ENCODE peak calls at places on chromosomes 3 and 15, in ten cellular contexts. One of them, this sample, is unnamed.
A peak's percentile ranks its signal among the peaks of the same experiment; 100 is the strongest.

GRCh38 chr3:69319652-69320051 is 66.2 kb downstream of the FRMD4B start:
- DNase-seq in sigmoid colon: no peak
- DNase-seq in fibroblast of lung: no peak
- DNase-seq in dorsolateral prefrontal cortex: no peak
- DNase-seq in AG09309: no peak
- DNase-seq in astrocyte of the spinal cord: no peak
- DNase-seq in GM12865: peak; percentile 65
- DNase-seq in stomach: no peak
- DNase-seq in body of pancreas: no peak
- DNase-seq in adrenal gland: no peak
- DNase-seq in this sample: no peak

GRCh38 chr3:121295453-121295852 is 250.3 kb downstream of the POLQ start:
- DNase-seq in sigmoid colon: no peak
- DNase-seq in fibroblast of lung: no peak
- DNase-seq in dorsolateral prefrontal cortex: no peak
- DNase-seq in AG09309: no peak
- DNase-seq in astrocyte of the spinal cord: no peak
- DNase-seq in GM12865: no peak
- DNase-seq in stomach: no peak
- DNase-seq in body of pancreas: no peak
- DNase-seq in adrenal gland: no peak
- DNase-seq in this sample: no peak

GRCh38 chr3:134840459-134840858 is 45.4 kb downstream of the EPHB1 start:
- DNase-seq in sigmoid colon: no peak
- DNase-seq in fibroblast of lung: no peak
- DNase-seq in dorsolateral prefrontal cortex: no peak
- DNase-seq in AG09309: peak; percentile 51
- DNase-seq in astrocyte of the spinal cord: no peak
- DNase-seq in GM12865: no peak
- DNase-seq in stomach: no peak
- DNase-seq in body of pancreas: no peak
- DNase-seq in adrenal gland: no peak
- DNase-seq in this sample: no peak

GRCh38 chr3:16512435-16513140 is 911 bp downstream of the RFTN1 start:
- DNase-seq in sigmoid colon: peak; percentile 69
- DNase-seq in fibroblast of lung: peak; percentile 26
- DNase-seq in dorsolateral prefrontal cortex: no peak
- DNase-seq in AG09309: no peak
- DNase-seq in astrocyte of the spinal cord: peak; percentile 20
- DNase-seq in GM12865: peak; percentile 79
- DNase-seq in stomach: peak; percentile 26
- DNase-seq in body of pancreas: peak; percentile 20
- DNase-seq in adrenal gland: peak; percentile 46
- DNase-seq in this sample: no peak

GRCh38 chr3:86410587-86410986 is 580.4 kb downstream of the VGLL3 start:
- DNase-seq in sigmoid colon: no peak
- DNase-seq in fibroblast of lung: no peak
- DNase-seq in dorsolateral prefrontal cortex: no peak
- DNase-seq in AG09309: no peak
- DNase-seq in astrocyte of the spinal cord: no peak
- DNase-seq in GM12865: no peak
- DNase-seq in stomach: no peak
- DNase-seq in body of pancreas: no peak
- DNase-seq in adrenal gland: no peak
- DNase-seq in this sample: no peak

GRCh38 chr3:25679166-25679565 is 14.5 kb upstream of the TOP2B start:
- DNase-seq in sigmoid colon: no peak
- DNase-seq in fibroblast of lung: no peak
- DNase-seq in dorsolateral prefrontal cortex: no peak
- DNase-seq in AG09309: no peak
- DNase-seq in astrocyte of the spinal cord: no peak
- DNase-seq in GM12865: no peak
- DNase-seq in stomach: no peak
- DNase-seq in body of pancreas: no peak
- DNase-seq in adrenal gland: no peak
- DNase-seq in this sample: no peak

GRCh38 chr15:82093774-82094211 is 48.0 kb upstream of the MEX3B start:
- DNase-seq in sigmoid colon: no peak
- DNase-seq in fibroblast of lung: peak; percentile 93
- DNase-seq in dorsolateral prefrontal cortex: no peak
- DNase-seq in AG09309: peak; percentile 69
- DNase-seq in astrocyte of the spinal cord: peak; percentile 86
- DNase-seq in GM12865: no peak
- DNase-seq in stomach: no peak
- DNase-seq in body of pancreas: no peak
- DNase-seq in adrenal gland: no peak
- DNase-seq in this sample: peak; percentile 87

GRCh38 chr15:58548308-58549012 is 116.7 kb downstream of the LIPC start:
- DNase-seq in sigmoid colon: no peak
- DNase-seq in fibroblast of lung: no peak
- DNase-seq in dorsolateral prefrontal cortex: no peak
- DNase-seq in AG09309: no peak
- DNase-seq in astrocyte of the spinal cord: no peak
- DNase-seq in GM12865: no peak
- DNase-seq in stomach: peak; percentile 11
- DNase-seq in body of pancreas: no peak
- DNase-seq in adrenal gland: no peak
- DNase-seq in this sample: no peak

GRCh38 chr3:47399531-47400270 is 18.9 kb downstream of the PTPN23 start:
- DNase-seq in sigmoid colon: no peak
- DNase-seq in fibroblast of lung: no peak
- DNase-seq in dorsolateral prefrontal cortex: no peak
- DNase-seq in AG09309: no peak
- DNase-seq in astrocyte of the spinal cord: no peak
- DNase-seq in GM12865: no peak
- DNase-seq in stomach: no peak
- DNase-seq in body of pancreas: no peak
- DNase-seq in adrenal gland: no peak
- DNase-seq in this sample: no peak

GRCh38 chr3:86978111-86978528 is 12.8 kb downstream of the VGLL3 start:
- DNase-seq in sigmoid colon: peak; percentile 79
- DNase-seq in fibroblast of lung: peak; percentile 55
- DNase-seq in dorsolateral prefrontal cortex: no peak
- DNase-seq in AG09309: no peak
- DNase-seq in astrocyte of the spinal cord: no peak
- DNase-seq in GM12865: no peak
- DNase-seq in stomach: no peak
- DNase-seq in body of pancreas: no peak
- DNase-seq in adrenal gland: no peak
- DNase-seq in this sample: no peak

GRCh38 chr3:4642611-4643010 is 149.5 kb downstream of the ITPR1 start:
- DNase-seq in sigmoid colon: no peak
- DNase-seq in fibroblast of lung: peak; percentile 52
- DNase-seq in dorsolateral prefrontal cortex: no peak
- DNase-seq in AG09309: no peak
- DNase-seq in astrocyte of the spinal cord: peak; percentile 80
- DNase-seq in GM12865: no peak
- DNase-seq in stomach: no peak
- DNase-seq in body of pancreas: no peak
- DNase-seq in adrenal gland: no peak
- DNase-seq in this sample: no peak
- TF ChIP-seq CTCF in sigmoid colon: no peak
- TF ChIP-seq CTCF in fibroblast of lung: no peak
- TF ChIP-seq CTCF in dorsolateral prefrontal cortex: no peak
- TF ChIP-seq CTCF in AG09309: no peak
- TF ChIP-seq CTCF in astrocyte of the spinal cord: no peak
- TF ChIP-seq CTCF in GM12865: no peak
- TF ChIP-seq CTCF in stomach: no peak
- TF ChIP-seq CTCF in body of pancreas: no peak
- TF ChIP-seq CTCF in adrenal gland: no peak
- TF ChIP-seq CTCF in this sample: no peak

GRCh38 chr15:90422043-90422442 is 34.0 kb downstream of the IQGAP1 start:
- DNase-seq in sigmoid colon: no peak
- DNase-seq in fibroblast of lung: no peak
- DNase-seq in dorsolateral prefrontal cortex: no peak
- DNase-seq in AG09309: no peak
- DNase-seq in astrocyte of the spinal cord: no peak
- DNase-seq in GM12865: no peak
- DNase-seq in stomach: no peak
- DNase-seq in body of pancreas: no peak
- DNase-seq in adrenal gland: no peak
- DNase-seq in this sample: no peak

GRCh38 chr15:90423920-90424319 is 35.9 kb downstream of the IQGAP1 start:
- DNase-seq in sigmoid colon: no peak
- DNase-seq in fibroblast of lung: no peak
- DNase-seq in dorsolateral prefrontal cortex: no peak
- DNase-seq in AG09309: no peak
- DNase-seq in astrocyte of the spinal cord: no peak
- DNase-seq in GM12865: no peak
- DNase-seq in stomach: no peak
- DNase-seq in body of pancreas: no peak
- DNase-seq in adrenal gland: no peak
- DNase-seq in this sample: no peak

GRCh38 chr15:90421527-90421926 is 33.5 kb downstream of the IQGAP1 start:
- DNase-seq in sigmoid colon: no peak
- DNase-seq in fibroblast of lung: no peak
- DNase-seq in dorsolateral prefrontal cortex: no peak
- DNase-seq in AG09309: no peak
- DNase-seq in astrocyte of the spinal cord: no peak
- DNase-seq in GM12865: no peak
- DNase-seq in stomach: no peak
- DNase-seq in body of pancreas: no peak
- DNase-seq in adrenal gland: no peak
- DNase-seq in this sample: no peak

GRCh38 chr15:90427185-90427584 is 39.1 kb downstream of the IQGAP1 start:
- DNase-seq in sigmoid colon: no peak
- DNase-seq in fibroblast of lung: no peak
- DNase-seq in dorsolateral prefrontal cortex: no peak
- DNase-seq in AG09309: no peak
- DNase-seq in astrocyte of the spinal cord: no peak
- DNase-seq in GM12865: no peak
- DNase-seq in stomach: no peak
- DNase-seq in body of pancreas: no peak
- DNase-seq in adrenal gland: no peak
- DNase-seq in this sample: no peak

GRCh38 chr15:90425726-90426346 is 37.8 kb downstream of the IQGAP1 start:
- DNase-seq in sigmoid colon: no peak
- DNase-seq in fibroblast of lung: peak; percentile 38
- DNase-seq in dorsolateral prefrontal cortex: no peak
- DNase-seq in AG09309: no peak
- DNase-seq in astrocyte of the spinal cord: no peak
- DNase-seq in GM12865: no peak
- DNase-seq in stomach: no peak
- DNase-seq in body of pancreas: no peak
- DNase-seq in adrenal gland: no peak
- DNase-seq in this sample: no peak
- H3K4me3 ChIP-seq in sigmoid colon: no peak overlapping the region
- H3K4me3 ChIP-seq in fibroblast of lung: no peak overlapping the region
- H3K4me3 ChIP-seq in dorsolateral prefrontal cortex: no peak overlapping the region
- H3K4me3 ChIP-seq in AG09309: no peak overlapping the region
- H3K4me3 ChIP-seq in astrocyte of the spinal cord: no peak overlapping the region
- H3K4me3 ChIP-seq in GM12865: no peak overlapping the region
- H3K4me3 ChIP-seq in stomach: no peak overlapping the region
- H3K4me3 ChIP-seq in body of pancreas: no peak overlapping the region
- H3K4me3 ChIP-seq in adrenal gland: no peak overlapping the region
- H3K4me3 ChIP-seq in this sample: no peak overlapping the region

GRCh38 chr15:84747423-84748273 is 744 bp upstream of the ZNF592 start:
- DNase-seq in sigmoid colon: peak; percentile 89
- DNase-seq in fibroblast of lung: peak; percentile 71
- DNase-seq in dorsolateral prefrontal cortex: peak; percentile 62
- DNase-seq in AG09309: no peak
- DNase-seq in astrocyte of the spinal cord: peak; percentile 66
- DNase-seq in GM12865: peak; percentile 86
- DNase-seq in stomach: peak; percentile 80
- DNase-seq in body of pancreas: peak; percentile 82
- DNase-seq in adrenal gland: peak; percentile 85
- DNase-seq in this sample: peak; percentile 79

GRCh38 chr15:84750583-84751092 is 2.2 kb downstream of the ZNF592 start:
- DNase-seq in sigmoid colon: no peak
- DNase-seq in fibroblast of lung: no peak
- DNase-seq in dorsolateral prefrontal cortex: no peak
- DNase-seq in AG09309: no peak
- DNase-seq in astrocyte of the spinal cord: no peak
- DNase-seq in GM12865: peak; percentile 74
- DNase-seq in stomach: no peak
- DNase-seq in body of pancreas: no peak
- DNase-seq in adrenal gland: no peak
- DNase-seq in this sample: no peak

GRCh38 chr15:84752195-84752594 is 3.8 kb downstream of the ZNF592 start:
- DNase-seq in sigmoid colon: no peak
- DNase-seq in fibroblast of lung: no peak
- DNase-seq in dorsolateral prefrontal cortex: no peak
- DNase-seq in AG09309: no peak
- DNase-seq in astrocyte of the spinal cord: no peak
- DNase-seq in GM12865: no peak
- DNase-seq in stomach: no peak
- DNase-seq in body of pancreas: no peak
- DNase-seq in adrenal gland: no peak
- DNase-seq in this sample: peak; percentile 13

GRCh38 chr15:84748274-84749110 is at the start of gene ZNF592:
- DNase-seq in sigmoid colon: peak; percentile 93
- DNase-seq in fibroblast of lung: peak; percentile 70
- DNase-seq in dorsolateral prefrontal cortex: peak; percentile 54
- DNase-seq in AG09309: no peak
- DNase-seq in astrocyte of the spinal cord: peak; percentile 79
- DNase-seq in GM12865: peak; percentile 91
- DNase-seq in stomach: peak; percentile 89
- DNase-seq in body of pancreas: peak; percentile 84
- DNase-seq in adrenal gland: peak; percentile 83
- DNase-seq in this sample: peak; percentile 91

GRCh38 chr15:84749111-84749991 is 959 bp downstream of the ZNF592 start:
- DNase-seq in sigmoid colon: peak; percentile 70
- DNase-seq in fibroblast of lung: peak; percentile 35
- DNase-seq in dorsolateral prefrontal cortex: no peak
- DNase-seq in AG09309: no peak
- DNase-seq in astrocyte of the spinal cord: no peak
- DNase-seq in GM12865: peak; percentile 75
- DNase-seq in stomach: peak; percentile 28
- DNase-seq in body of pancreas: peak; percentile 45
- DNase-seq in adrenal gland: peak; percentile 71
- DNase-seq in this sample: no peak
- TF ChIP-seq CTCF in sigmoid colon: no peak
- TF ChIP-seq CTCF in fibroblast of lung: no peak
- TF ChIP-seq CTCF in dorsolateral prefrontal cortex: no peak
- TF ChIP-seq CTCF in AG09309: peak; percentile 1
- TF ChIP-seq CTCF in astrocyte of the spinal cord: no peak
- TF ChIP-seq CTCF in GM12865: no peak
- TF ChIP-seq CTCF in stomach: no peak
- TF ChIP-seq CTCF in body of pancreas: no peak
- TF ChIP-seq CTCF in adrenal gland: peak; percentile 30
- TF ChIP-seq CTCF in this sample: no peak

DNA sequence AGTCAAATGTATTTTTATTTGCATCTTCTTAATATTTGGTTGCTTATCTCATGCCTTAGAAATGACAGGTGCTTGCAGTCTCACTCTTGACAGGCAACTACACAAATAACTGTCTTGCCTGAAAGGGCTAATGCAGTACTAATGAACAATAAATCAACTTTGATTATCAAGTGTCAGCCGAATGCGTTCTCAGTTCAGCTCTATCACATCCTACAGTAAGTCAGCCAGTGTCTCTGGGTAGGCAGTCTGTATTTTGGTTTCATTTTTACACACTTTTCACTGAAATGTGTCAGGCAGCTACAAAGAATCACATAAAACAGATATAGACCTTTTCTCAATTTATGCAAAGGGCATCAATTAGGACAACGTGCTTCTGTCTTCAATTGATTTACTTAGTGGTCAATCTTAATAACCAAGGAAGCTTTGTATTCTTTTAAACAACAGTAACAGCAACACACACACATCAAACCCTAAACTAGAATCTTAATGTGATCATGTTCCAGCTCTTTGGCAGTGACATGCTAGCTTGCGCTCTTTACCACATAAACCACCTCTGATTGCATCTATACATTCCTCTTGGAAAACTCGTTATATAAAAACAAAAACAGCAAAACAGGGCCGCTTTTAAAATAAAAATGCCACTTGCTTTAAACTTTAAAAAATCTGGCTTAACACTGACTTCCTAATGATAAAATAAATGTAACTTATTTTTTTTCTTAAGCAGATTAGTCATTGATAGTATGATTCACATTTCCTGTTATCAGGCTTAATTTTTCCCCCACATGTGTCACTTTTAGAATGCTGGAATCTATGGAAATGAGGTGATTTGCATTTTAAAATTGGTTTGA is 520.4 kb downstream of the FOXP1 start:
- DNase-seq in sigmoid colon: no peak
- DNase-seq in fibroblast of lung: peak; percentile 67
- DNase-seq in dorsolateral prefrontal cortex: no peak
- DNase-seq in AG09309: no peak
- DNase-seq in astrocyte of the spinal cord: peak; percentile 72
- DNase-seq in GM12865: peak; percentile 52
- DNase-seq in stomach: no peak
- DNase-seq in body of pancreas: no peak
- DNase-seq in adrenal gland: no peak
- DNase-seq in this sample: peak; percentile 52
- H3K4me3 ChIP-seq in sigmoid colon: peak overlapping the region; percentile 71
- H3K4me3 ChIP-seq in fibroblast of lung: peak overlapping the region; percentile 72
- H3K4me3 ChIP-seq in dorsolateral prefrontal cortex: peak overlapping the region; percentile 77
- H3K4me3 ChIP-seq in AG09309: peak overlapping the region; percentile 72
- H3K4me3 ChIP-seq in astrocyte of the spinal cord: peak overlapping the region; percentile 65
- H3K4me3 ChIP-seq in GM12865: no peak overlapping the region
- H3K4me3 ChIP-seq in stomach: peak overlapping the region; percentile 52
- H3K4me3 ChIP-seq in body of pancreas: no peak overlapping the region
- H3K4me3 ChIP-seq in adrenal gland: no peak overlapping the region
- H3K4me3 ChIP-seq in this sample: peak overlapping the region; percentile 69